ENCODE peak calls at places on chromosomes 16 and 17, in five cellular contexts. U is HTR-8/SVneo, X is T47D, L is left ventricle myocardium inferior, I is substantia nigra. A is an unnamed sample.

GRCh38 chr17:9363440-9364350 is 211.9 kb downstream of the STX8 start:
- DNase-seq in U (no peak), X (no peak), L (no peak), I (no peak), A (no peak)

GRCh38 chr16:17476414-17477259 is 5.9 kb upstream of the XYLT1 start:
- DNase-seq in U (no peak), X (peak), L (no peak), I (no peak), A (no peak)

GRCh38 chr17:56977673-56978395 is at the start of gene SCPEP1:
- DNase-seq in U (peak), X (peak), L (peak), I (peak), A (peak)

GRCh38 chr16:52976539-52977167 is 76.0 kb downstream of the CHD9NB start:
- DNase-seq in U (peak), X (peak), L (no peak), I (no peak), A (no peak)

GRCh38 chr16:12907670-12908233 is 6.4 kb downstream of the SHISA9 start:
- DNase-seq in U (no peak), X (peak), L (no peak), I (no peak), A (peak)

GRCh38 chr17:39096435-39097158 is 54.8 kb downstream of the PLXDC1 start:
- DNase-seq in U (no peak), X (no peak), L (peak), I (no peak), A (no peak)

GRCh38 chr16:16864536-16864935 is 485.6 kb downstream of the NPIPA7 start:
- DNase-seq in U (no peak), X (no peak), L (no peak), I (no peak), A (no peak)

GRCh38 chr16:57620316-57621231 is 7.9 kb upstream of the ADGRG1 start:
- DNase-seq in U (no peak), X (peak), L (no peak), I (no peak), A (no peak)

GRCh38 chr17:17141860-17142552 is 64.1 kb downstream of the PLD6 start:
- DNase-seq in U (peak), X (peak), L (peak), I (no peak), A (peak)

GRCh38 chr17:34578016-34578415 is 1.4 kb upstream of the TMEM132E start:
- DNase-seq in U (no peak), X (no peak), L (no peak), I (no peak), A (no peak)

GRCh38 chr17:16287563-16288027 is 65.7 kb downstream of the CENPV start:
- DNase-seq in U (peak), X (no peak), L (no peak), I (no peak), A (peak)

GRCh38 chr16:73610160-73610559 is 562.2 kb upstream of the ZFHX3 start:
- DNase-seq in U (no peak), X (no peak), L (no peak), I (no peak), A (no peak)

GRCh38 chr16:65767125-65767524 is 599.4 kb upstream of the CDH5 start:
- DNase-seq in U (no peak), X (no peak), L (no peak), I (no peak), A (no peak)

GRCh38 chr17:1769826-1770477 is 8.1 kb downstream of the SERPINF1 start:
- DNase-seq in U (no peak), X (peak), L (no peak), I (no peak), A (no peak)

GRCh38 chr17:30905742-30906100 is 317 bp downstream of the TEFM start:
- DNase-seq in U (no peak), X (no peak), L (no peak), I (no peak), A (no peak)

GRCh38 chr16:58584831-58585505 is 44.7 kb downstream of the CNOT1 start:
- DNase-seq in U (no peak), X (no peak), L (no peak), I (no peak), A (no peak)

GRCh38 chr17:81044764-81045589 is 10.0 kb downstream of the BAIAP2 start:
- DNase-seq in U (no peak), X (peak), L (peak), I (no peak), A (no peak)

GRCh38 chr16:1194665-1195392 is 30.2 kb downstream of the TPSG1 start:
- DNase-seq in U (no peak), X (no peak), L (no peak), I (no peak), A (no peak)

GRCh38 chr17:79620207-79621038 is 9.6 kb upstream of the RBFOX3 start:
- DNase-seq in U (no peak), X (no peak), L (peak), I (no peak), A (no peak)

GRCh38 chr17:55420776-55421178 is 858 bp downstream of the MMD start:
- DNase-seq in U (peak), X (peak), L (peak), I (no peak), A (peak)

GRCh38 chr17:64328036-64328874 is 62.4 kb downstream of the PECAM1 start:
- DNase-seq in U (no peak), X (no peak), L (peak), I (no peak), A (no peak)

GRCh38 chr16:69443809-69444611 is 19.6 kb downstream of the CYB5B start:
- DNase-seq in U (no peak), X (no peak), L (peak), I (no peak), A (peak)